ENCODE peak calls at places on chromosomes 1 and 21, in nine cellular contexts. P is CD4-positive, alpha-beta memory T cell; I is neuronal stem cell; M is A549; S is hepatocyte; U is Peyer's patch; D is H9; J is GM23248; H is cardiac muscle cell. R is an unnamed sample. For H3K4me1, the result is how much of the 10 kb centered on the place peaks cover.

GRCh38 chr1:84849312-84849711 is 43.7 kb downstream of the LPAR3 start:
- DNase-seq in P (no peak), I (no peak), M (no peak), S (peak), U (no peak), D (no peak), J (peak), H (no peak), R (no peak)

GRCh38 chr21:45029298-45029967 is 44.9 kb upstream of the ADARB1 start:
- DNase-seq in P (no peak), I (no peak), M (no peak), S (peak), U (no peak), D (peak), J (peak), H (peak), R (peak)

GRCh38 chr1:65264197-65264929 is 45.0 kb upstream of the DNAJC6 start:
- DNase-seq in P (no peak), I (no peak), M (no peak), S (peak), U (no peak), D (peak), J (peak), H (peak), R (peak)

GRCh38 chr1:11606775-11607174 is 47.5 kb downstream of the FBXO2 start:
- DNase-seq in P (no peak), I (no peak), M (no peak), S (no peak), U (no peak), D (no peak), J (no peak), H (no peak), R (no peak)

GRCh38 chr1:113027449-113027848 is 45.5 kb upstream of the LRIG2 start:
- DNase-seq in P (no peak), I (no peak), M (no peak), S (no peak), U (no peak), D (peak), J (no peak), H (no peak), R (no peak)

GRCh38 chr1:32981003-32981909 is 16.6 kb upstream of the RNF19B start:
- DNase-seq in P (peak), I (no peak), M (peak), S (no peak), U (peak), D (no peak), J (peak), H (peak), R (no peak)

GRCh38 chr1:220430059-220430458 is 97.9 kb upstream of the MARK1 start:
- DNase-seq in P (no peak), I (peak), M (no peak), S (no peak), U (no peak), D (no peak), J (no peak), H (peak), R (peak)

GRCh38 chr1:245240648-245241165 is 85.9 kb downstream of the KIF26B start:
- DNase-seq in P (no peak), I (no peak), M (no peak), S (no peak), U (no peak), D (no peak), J (no peak), H (no peak), R (no peak)

GRCh38 chr1:21916447-21917240 is 20.5 kb downstream of the HSPG2 start:
- DNase-seq in P (no peak), I (no peak), M (no peak), S (no peak), U (no peak), D (no peak), J (no peak), H (no peak), R (no peak)

GRCh38 chr1:167899253-167899681 is 14.7 kb downstream of the ADCY10 start:
- DNase-seq in P (no peak), I (no peak), M (no peak), S (no peak), U (no peak), D (no peak), J (peak), H (peak), R (no peak)

GRCh38 chr1:207806531-207807394 is 54.9 kb downstream of the CD46 start:
- DNase-seq in P (no peak), I (no peak), M (no peak), S (no peak), U (no peak), D (no peak), J (no peak), H (no peak), R (no peak)

GRCh38 chr21:28336299-28336698 is 656.4 kb downstream of the LTN1 start:
- DNase-seq in P (no peak), I (no peak), M (no peak), S (peak), U (no peak), D (no peak), J (peak), H (peak), R (peak)

GRCh38 chr1:52288286-52288685 is 77.7 kb downstream of the CC2D1B start:
- DNase-seq in P (no peak), I (no peak), M (no peak), S (no peak), U (no peak), D (no peak), J (peak), H (peak), R (no peak)

GRCh38 chr1:42431514-42431913 is 24.3 kb downstream of the ZMYND12 start:
- DNase-seq in P (no peak), I (no peak), M (no peak), S (peak), U (no peak), D (no peak), J (no peak), H (no peak), R (no peak)

GRCh38 chr1:53071167-53071865 is 9.3 kb downstream of the PODN start:
- DNase-seq in P (no peak), I (no peak), M (no peak), S (no peak), U (no peak), D (no peak), J (no peak), H (no peak), R (no peak)

GRCh38 chr1:225926551-225927113 is 2.6 kb upstream of the PYCR2 start:
- DNase-seq in P (no peak), I (no peak), M (no peak), S (no peak), U (no peak), D (no peak), J (peak), H (no peak), R (no peak)

GRCh38 chr1:87134625-87135024 is 194.1 kb upstream of the LMO4 start:
- DNase-seq in P (no peak), I (no peak), M (no peak), S (no peak), U (no peak), D (no peak), J (no peak), H (no peak), R (no peak)

GRCh38 chr1:117928881-117929339 is 511 bp downstream of the GDAP2 start:
- DNase-seq in P (peak), I (peak), M (peak), S (peak), U (peak), D (peak), J (peak), H (peak), R (peak)

GRCh38 chr1:234863596-234863995 is 253.6 kb upstream of the IRF2BP2 start:
- DNase-seq in P (no peak), I (no peak), M (no peak), S (no peak), U (no peak), D (no peak), J (peak), H (no peak), R (no peak)

GRCh38 chr1:149917590-149918144 is at the start of gene SV2A:
- DNase-seq in P (peak), I (peak), M (no peak), S (peak), U (peak), D (peak), J (peak), H (peak), R (peak)

GRCh38 chr1:33424610-33425009 is 6.3 kb downstream of the PHC2 start:
- DNase-seq in P (no peak), I (no peak), M (no peak), S (no peak), U (no peak), D (no peak), J (peak), H (no peak), R (no peak)

GRCh38 chr21:45976666-45977335 is 4.8 kb upstream of the COL6A1 start:
- DNase-seq in P (no peak), I (no peak), M (no peak), S (no peak), U (no peak), D (peak), J (no peak), H (no peak), R (no peak)

GRCh38 chr1:119799599-119800177 is 11.6 kb downstream of the REG4 start:
- DNase-seq in P (no peak), I (no peak), M (no peak), S (no peak), U (no peak), D (no peak), J (no peak), H (no peak), R (no peak)

GRCh38 chr1:36776256-36776655 is 258.1 kb downstream of the GRIK3 start:
- DNase-seq in P (no peak), I (no peak), M (no peak), S (no peak), U (no peak), D (no peak), J (no peak), H (no peak), R (no peak)

GRCh38 chr1:218546314-218546713 is 201.2 kb downstream of the TGFB2 start:
- DNase-seq in P (no peak), I (no peak), M (no peak), S (no peak), U (no peak), D (no peak), J (peak), H (peak), R (no peak)

GRCh38 chr1:24551290-24551859 is 4.5 kb upstream of the NCMAP start:
- DNase-seq in P (no peak), I (no peak), M (no peak), S (no peak), U (no peak), D (no peak), J (no peak), H (no peak), R (no peak)

GRCh38 chr1:7495894-7496293 is 275.2 kb upstream of the VAMP3 start:
- DNase-seq in P (no peak), I (peak), M (no peak), S (no peak), U (no peak), D (no peak), J (no peak), H (no peak), R (peak)

GRCh38 chr1:65148548-65149390 is 766 bp downstream of the AK4 start:
- DNase-seq in P (no peak), I (peak), M (peak), S (peak), U (no peak), D (peak), J (peak), H (peak), R (peak)

GRCh38 chr21:42316891-42317290 is 1.7 kb upstream of the TFF3 start:
- DNase-seq in P (no peak), I (no peak), M (no peak), S (no peak), U (no peak), D (no peak), J (no peak), H (no peak), R (no peak)

GRCh38 chr1:230314142-230314470 is 112.0 kb downstream of the PGBD5 start:
- DNase-seq in P (no peak), I (no peak), M (no peak), S (no peak), U (no peak), D (no peak), J (no peak), H (no peak), R (no peak)

GRCh38 chr1:68202239-68202832 is 30.0 kb downstream of the WLS start:
- DNase-seq in P (no peak), I (no peak), M (no peak), S (no peak), U (no peak), D (no peak), J (peak), H (no peak), R (no peak)

GRCh38 chr1:170668301-170668789 is 4.4 kb downstream of the PRRX1 start:
- DNase-seq in P (no peak), I (no peak), M (no peak), S (no peak), U (no peak), D (peak), J (peak), H (peak), R (peak)

GRCh38 chr1:109846846-109847245 is 63.8 kb upstream of the CSF1 start:
- DNase-seq in P (no peak), I (no peak), M (no peak), S (no peak), U (no peak), D (no peak), J (no peak), H (no peak), R (no peak)

GRCh38 chr1:183952101-183952500 is 85.4 kb downstream of the COLGALT2 start:
- DNase-seq in P (no peak), I (no peak), M (no peak), S (no peak), U (no peak), D (no peak), J (no peak), H (no peak), R (no peak)

GRCh38 chr1:183956559-183957188 is 80.9 kb downstream of the COLGALT2 start:
- DNase-seq in P (peak), I (no peak), M (no peak), S (no peak), U (peak), D (no peak), J (peak), H (peak), R (no peak)

GRCh38 chr1:183953031-183953430 is 84.5 kb downstream of the COLGALT2 start:
- DNase-seq in P (no peak), I (no peak), M (no peak), S (peak), U (no peak), D (no peak), J (no peak), H (no peak), R (no peak)

GRCh38 chr1:183957216-183957830 is 80.2 kb downstream of the COLGALT2 start:
- DNase-seq in P (no peak), I (no peak), M (no peak), S (no peak), U (no peak), D (no peak), J (no peak), H (no peak), R (no peak)

DNA sequence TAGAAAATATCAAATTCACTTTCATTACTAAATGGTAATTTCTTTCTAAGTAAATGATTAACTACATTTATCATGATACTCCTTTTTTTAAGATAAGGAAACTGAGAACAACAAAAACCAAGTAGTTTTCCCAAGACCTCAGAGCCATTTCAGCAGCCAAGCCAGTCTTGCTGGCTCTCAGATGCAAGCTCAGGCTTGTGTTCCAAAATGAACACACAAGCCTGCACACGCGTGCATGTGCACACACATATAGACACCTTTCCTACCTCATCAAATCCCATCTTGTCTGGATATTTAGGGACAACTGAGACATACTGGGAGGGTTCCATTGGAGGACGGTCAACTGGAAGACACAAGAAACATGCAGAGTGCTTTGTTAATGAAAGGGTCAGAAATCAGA is 83.0 kb downstream of the COLGALT2 start:
- DNase-seq in P (no peak), I (no peak), M (no peak), S (no peak), U (no peak), D (no peak), J (no peak), H (no peak), R (no peak)
- H3K4me1 ChIP-seq in P (under half), I (under half), M (under half), S (under half), U (under half), D (under half), J (under half), H (under half), R (under half)

GRCh38 chr1:56529801-56530200 is 49.6 kb downstream of the PLPP3 start:
- DNase-seq in P (no peak), I (no peak), M (no peak), S (no peak), U (no peak), D (no peak), J (no peak), H (no peak), R (no peak)
- H3K4me1 ChIP-seq in P (under half), I (under half), M (under half), S (half or more), U (under half), D (under half), J (under half), H (half or more), R (under half)

DNA sequence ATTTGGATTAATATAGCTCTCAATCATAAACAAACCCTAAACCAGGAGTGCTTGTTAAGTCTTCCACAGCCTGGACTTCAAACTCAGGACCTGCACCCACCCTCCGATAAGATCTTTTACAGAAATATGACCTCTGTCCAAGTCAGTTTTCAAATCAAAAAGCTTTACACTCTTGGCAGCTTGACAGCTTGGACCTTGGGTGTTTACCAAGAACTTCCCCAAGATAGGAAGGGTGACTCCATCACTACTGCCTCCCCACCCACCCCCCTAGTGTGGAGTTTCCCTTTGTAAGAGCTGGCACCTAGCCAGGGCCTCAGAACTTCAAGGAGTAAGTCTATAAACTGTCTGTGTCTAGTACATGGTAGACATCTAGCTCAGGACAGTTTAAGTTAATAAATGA is 9.6 kb downstream of the BCAR3 start:
- DNase-seq in P (no peak), I (no peak), M (peak), S (peak), U (peak), D (no peak), J (peak), H (peak), R (no peak)
- H3K4me1 ChIP-seq in P (under half), I (under half), M (half or more), S (half or more), U (under half), D (under half), J (half or more), H (under half), R (under half)

DNA sequence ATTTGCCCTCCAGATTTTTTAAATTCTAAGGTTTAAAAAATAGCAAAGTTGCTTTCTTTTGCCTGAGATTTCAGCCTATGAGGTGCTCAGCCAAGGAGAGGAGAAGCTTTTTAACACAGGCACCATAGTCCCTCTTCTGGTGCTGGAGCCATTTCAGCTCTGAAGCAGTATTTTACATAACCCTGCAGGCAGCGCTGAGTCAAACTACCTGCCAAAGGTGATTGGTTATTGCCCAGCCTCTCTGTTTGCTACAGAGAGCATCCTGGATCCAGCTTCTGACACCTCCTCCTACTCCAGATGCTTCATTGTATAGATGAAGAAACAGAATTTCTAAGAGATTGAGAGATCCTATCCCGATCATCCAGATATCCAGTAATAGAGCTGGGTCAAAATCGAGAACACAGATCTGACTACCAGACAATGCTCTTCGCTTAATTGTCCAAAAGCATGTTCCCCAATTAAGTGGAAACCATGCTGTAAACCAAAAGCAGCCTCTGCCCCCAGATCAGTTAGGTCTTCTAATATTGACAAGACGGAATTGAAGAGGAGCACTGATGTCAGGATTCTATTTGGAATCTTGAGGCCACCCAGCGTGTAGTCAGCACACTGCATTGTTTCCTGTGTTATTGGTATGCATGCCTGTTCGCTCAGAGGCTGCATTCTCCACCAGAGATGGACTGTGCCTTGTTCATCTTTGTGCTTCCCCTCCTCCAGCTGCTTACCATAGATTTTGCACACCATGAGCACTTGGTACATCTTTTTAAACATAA is 22.1 kb downstream of the RGS8 start:
- DNase-seq in P (no peak), I (no peak), M (no peak), S (no peak), U (no peak), D (peak), J (no peak), H (no peak), R (peak)
- H3K4me1 ChIP-seq in P (under half), I (under half), M (under half), S (under half), U (under half), D (under half), J (under half), H (under half), R (under half)

DNA sequence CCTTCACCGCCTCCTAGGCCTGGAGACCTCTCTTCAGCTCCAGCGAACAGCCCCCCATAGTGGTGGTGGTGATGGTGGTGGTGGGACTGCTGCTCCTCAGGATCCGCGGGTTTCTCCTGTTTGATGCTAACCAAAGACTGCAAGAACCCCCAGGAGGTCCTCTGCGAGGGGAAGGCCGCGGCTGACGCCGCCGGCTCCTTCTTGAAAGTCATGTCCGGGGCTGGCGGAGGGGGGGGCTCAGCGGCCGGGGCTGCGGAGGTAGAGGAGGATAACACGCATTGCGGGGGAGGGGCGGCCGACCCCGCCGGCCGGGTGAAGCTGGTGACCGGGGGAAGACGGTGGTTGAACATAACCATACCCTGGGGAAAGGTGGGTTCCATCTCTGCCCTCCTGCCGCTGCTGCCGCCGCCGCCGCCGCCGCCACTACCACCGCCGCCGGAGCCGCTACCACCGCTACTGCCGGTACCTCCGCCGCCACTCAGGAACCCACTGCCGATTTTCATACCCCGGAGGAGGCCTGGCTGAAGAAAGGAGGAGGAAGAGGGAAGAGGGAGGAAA is 554 bp downstream of the ZNF281 start:
- DNase-seq in P (peak), I (no peak), M (no peak), S (peak), U (peak), D (peak), J (peak), H (peak), R (peak)
- H3K4me1 ChIP-seq in P (under half), I (under half), M (half or more), S (under half), U (under half), D (under half), J (half or more), H (under half), R (under half)

DNA sequence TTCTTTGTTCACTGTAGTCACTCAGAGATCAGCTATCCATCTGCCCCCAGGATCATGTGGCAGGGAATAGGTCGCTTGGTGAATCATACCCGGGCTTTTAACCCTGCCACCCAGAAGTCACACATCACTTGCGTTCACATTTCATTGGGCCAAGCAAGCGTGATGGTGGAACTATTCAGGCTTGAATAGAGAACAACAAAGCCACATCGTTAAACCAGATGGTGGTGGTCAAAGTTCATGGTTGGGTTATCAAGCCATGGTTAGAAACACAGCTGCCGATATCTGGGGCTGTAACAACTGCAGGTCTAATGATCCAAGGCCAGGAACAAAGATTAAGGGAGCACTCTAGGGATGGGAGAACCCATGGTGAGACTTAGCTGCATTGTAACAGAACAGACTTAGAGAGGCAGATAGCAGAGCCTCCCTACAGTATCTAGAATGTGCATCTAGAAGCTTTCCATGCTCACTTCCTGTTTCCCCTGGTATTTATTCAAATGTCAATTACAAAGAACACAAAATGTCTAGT is 40.0 kb upstream of the PTPRC start:
- DNase-seq in P (no peak), I (no peak), M (no peak), S (no peak), U (peak), D (no peak), J (no peak), H (no peak), R (no peak)
- H3K4me1 ChIP-seq in P (half or more), I (under half), M (under half), S (under half), U (under half), D (under half), J (under half), H (under half), R (under half)

R was measured in neural progenitor cell.